ENCODE peak calls at places on chromosome 10, in five cellular contexts. O is GM12891, X is right lobe of liver, V is testis, T is A549. G is an unnamed sample.

GRCh38 chr10:112755446-112756117 is 194.5 kb upstream of the TCF7L2 start:
- DNase-seq in O (no peak), V (peak; percentile 73), X (no peak), T (no peak), G (peak; percentile 65)

GRCh38 chr10:122140941-122141623 is 130.0 kb upstream of the BTBD16 start:
- DNase-seq in X (peak; percentile 63), O (no peak), T (peak; percentile 98), V (no peak), G (no peak)

GRCh38 chr10:104315486-104315921 is 22.8 kb downstream of the ITPRIP start:
- DNase-seq in V (no peak), O (no peak), X (no peak), T (no peak), G (no peak)

GRCh38 chr10:98602224-98602623 is 155.5 kb upstream of the HPS1 start:
- DNase-seq in X (no peak), O (no peak), T (no peak), V (no peak), G (no peak)

GRCh38 chr10:26486985-26487850 is 49.1 kb downstream of the APBB1IP start:
- DNase-seq in O (no peak), X (no peak), T (peak; percentile 94), V (no peak), G (peak; percentile 43)

GRCh38 chr10:115941247-115941840 is 331.7 kb downstream of the GFRA1 start:
- DNase-seq in O (no peak), T (no peak), X (no peak), V (no peak), G (no peak)

GRCh38 chr10:69874464-69874863 is 72.8 kb downstream of the COL13A1 start:
- DNase-seq in O (no peak), X (no peak), V (no peak), T (peak; percentile 38), G (no peak)

GRCh38 chr10:29583674-29584073 is 51.1 kb downstream of the SVIL start:
- DNase-seq in T (no peak), X (no peak), V (no peak), O (no peak), G (no peak)

GRCh38 chr10:30282226-30282625 is 66.9 kb downstream of the MTPAP start:
- DNase-seq in X (no peak), V (no peak), O (no peak), T (no peak), G (no peak)

GRCh38 chr10:92574545-92575377 is 868 bp upstream of the IDE start:
- DNase-seq in T (no peak), V (no peak), O (no peak), X (no peak), G (no peak)

GRCh38 chr10:133565441-133566294 is at the start of gene SYCE1:
- DNase-seq in X (peak; percentile 38), O (no peak), T (no peak), V (peak; percentile 86), G (no peak)

GRCh38 chr10:14074062-14074884 is 256.5 kb downstream of the FRMD4A start:
- DNase-seq in T (peak; percentile 81), X (peak; percentile 85), O (no peak), V (peak; percentile 43), G (no peak)

GRCh38 chr10:29392376-29393021 is 103.6 kb downstream of the LYZL1 start:
- DNase-seq in V (peak; percentile 64), X (no peak), O (no peak), T (peak; percentile 54), G (peak; percentile 52)

GRCh38 chr10:84076047-84076388 is 63.3 kb upstream of the GHITM start:
- DNase-seq in X (no peak), O (no peak), V (no peak), T (no peak), G (no peak)

GRCh38 chr10:118870467-118871243 is 115.9 kb upstream of the CACUL1 start:
- DNase-seq in T (peak; percentile 52), X (peak; percentile 32), O (no peak), V (peak; percentile 56), G (no peak)

GRCh38 chr10:101236376-101237079 is 7.3 kb upstream of the LBX1 start:
- DNase-seq in O (no peak), T (no peak), V (no peak), X (no peak), G (no peak)

GRCh38 chr10:112832361-112832878 is 117.6 kb upstream of the TCF7L2 start:
- DNase-seq in X (no peak), T (no peak), V (no peak), O (no peak), G (no peak)

GRCh38 chr10:12484945-12485805 is 135.8 kb downstream of the CAMK1D start:
- DNase-seq in V (no peak), X (peak; percentile 28), O (peak; percentile 42), T (peak; percentile 13), G (peak; percentile 55)

GRCh38 chr10:103645141-103646054 is 151.9 kb downstream of the NEURL1 start:
- DNase-seq in O (no peak), X (peak; percentile 40), T (no peak), V (peak; percentile 62), G (no peak)

GRCh38 chr10:102186128-102186527 is 33.9 kb downstream of the NOLC1 start:
- DNase-seq in V (no peak), X (no peak), O (no peak), T (no peak), G (no peak)

GRCh38 chr10:131387018-131387529 is 75.6 kb upstream of the TCERG1L start:
- DNase-seq in X (no peak), O (no peak), V (no peak), T (no peak), G (no peak)

GRCh38 chr10:68938117-68938516 is 17.9 kb upstream of the DDX21 start:
- DNase-seq in T (peak; percentile 8), V (no peak), O (no peak), X (peak; percentile 33), G (peak; percentile 18)

GRCh38 chr10:89959433-89960110 is 258.2 kb downstream of the KIF20B start:
- DNase-seq in O (no peak), X (no peak), V (no peak), T (no peak), G (no peak)

GRCh38 chr10:63708421-63708820 is 187.2 kb downstream of the REEP3 start:
- DNase-seq in X (no peak), T (no peak), O (no peak), V (no peak), G (no peak)

GRCh38 chr10:102767428-102768160 is 23.8 kb downstream of the WBP1L start:
- DNase-seq in X (no peak), T (no peak), V (no peak), O (no peak), G (no peak)

GRCh38 chr10:80144302-80145131 is 12.0 kb downstream of the PLAC9 start:
- DNase-seq in V (no peak), T (no peak), X (peak; percentile 45), O (no peak), G (no peak)

GRCh38 chr10:31064334-31064733 is 32.7 kb upstream of the ZNF438 start:
- DNase-seq in X (no peak), V (peak; percentile 33), T (no peak), O (no peak), G (no peak)

GRCh38 chr10:90138844-90139243 is 437.5 kb downstream of the KIF20B start:
- DNase-seq in X (no peak), O (no peak), V (peak; percentile 23), T (peak; percentile 14), G (peak; percentile 1)

GRCh38 chr10:29712108-29712507 is 77.3 kb upstream of the SVIL start:
- DNase-seq in O (no peak), V (no peak), X (no peak), T (no peak), G (no peak)

DNA sequence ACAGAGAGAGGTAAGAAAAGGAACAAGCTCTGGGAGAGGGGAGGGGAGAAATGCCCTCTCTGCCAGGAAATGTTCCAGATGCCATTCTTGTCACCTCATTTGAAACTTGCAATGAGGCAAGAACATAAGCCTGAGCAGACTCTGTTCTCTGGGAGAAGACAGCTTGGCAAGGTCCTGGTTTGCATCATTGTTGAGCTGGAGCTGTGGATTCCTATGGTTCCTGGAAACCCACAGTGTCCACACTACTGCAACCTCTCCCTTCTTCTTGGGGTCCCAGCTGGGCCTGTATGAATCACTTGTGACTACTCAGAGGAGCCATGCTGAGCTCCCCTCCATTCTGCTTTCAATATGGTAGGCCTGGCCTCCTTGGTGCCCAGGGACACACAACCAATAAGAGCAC is 60.8 kb upstream of the HECTD2 start:
- DNase-seq in V (no peak), T (peak; percentile 9), X (no peak), O (no peak), G (no peak)
- TF ChIP-seq POLR2A in V (no peak), T (no peak), X (no peak), O (no peak), G (no peak)

GRCh38 chr10:132448248-132448731 is 51.3 kb downstream of the PWWP2B start:
- DNase-seq in X (peak; percentile 85), O (peak; percentile 63), V (no peak), T (peak; percentile 91), G (peak; percentile 90)
- TF ChIP-seq POLR2A in X (peak; percentile 22), O (no peak), V (no peak), T (peak; percentile 7), G (no peak)

GRCh38 chr10:72330059-72330426 is 24.7 kb downstream of the DNAJB12 start:
- DNase-seq in X (no peak), V (no peak), T (no peak), O (no peak), G (no peak)

GRCh38 chr10:72331575-72332422 is 22.9 kb downstream of the DNAJB12 start:
- DNase-seq in X (peak; percentile 94), T (peak; percentile 64), V (peak; percentile 92), O (no peak), G (peak; percentile 68)

GRCh38 chr10:72328829-72329204 is 25.9 kb downstream of the DNAJB12 start:
- DNase-seq in X (no peak), V (no peak), T (no peak), O (no peak), G (no peak)

GRCh38 chr10:72328045-72328828 is 26.5 kb downstream of the DNAJB12 start:
- DNase-seq in T (peak; percentile 85), O (no peak), X (peak; percentile 87), V (peak; percentile 81), G (peak; percentile 57)

GRCh38 chr10:72329290-72330058 is 25.2 kb downstream of the DNAJB12 start:
- DNase-seq in V (peak; percentile 77), T (no peak), O (no peak), X (no peak), G (no peak)
- TF ChIP-seq POLR2A in V (no peak), T (no peak), O (no peak), X (no peak), G (no peak)

GRCh38 chr10:5447071-5447470 is 34.7 kb downstream of the NET1 start:
- DNase-seq in X (no peak), V (no peak), T (no peak), O (no peak), G (peak; percentile 45)

GRCh38 chr10:5448333-5449048 is 36.1 kb downstream of the NET1 start:
- DNase-seq in O (no peak), X (no peak), T (no peak), V (no peak), G (no peak)

GRCh38 chr10:5446390-5446926 is 34.1 kb downstream of the NET1 start:
- DNase-seq in X (peak; percentile 95), O (no peak), T (peak; percentile 89), V (peak; percentile 97), G (peak; percentile 93)

GRCh38 chr10:5449227-5449626 is 36.9 kb downstream of the NET1 start:
- DNase-seq in X (no peak), V (no peak), T (no peak), O (no peak), G (no peak)

DNA sequence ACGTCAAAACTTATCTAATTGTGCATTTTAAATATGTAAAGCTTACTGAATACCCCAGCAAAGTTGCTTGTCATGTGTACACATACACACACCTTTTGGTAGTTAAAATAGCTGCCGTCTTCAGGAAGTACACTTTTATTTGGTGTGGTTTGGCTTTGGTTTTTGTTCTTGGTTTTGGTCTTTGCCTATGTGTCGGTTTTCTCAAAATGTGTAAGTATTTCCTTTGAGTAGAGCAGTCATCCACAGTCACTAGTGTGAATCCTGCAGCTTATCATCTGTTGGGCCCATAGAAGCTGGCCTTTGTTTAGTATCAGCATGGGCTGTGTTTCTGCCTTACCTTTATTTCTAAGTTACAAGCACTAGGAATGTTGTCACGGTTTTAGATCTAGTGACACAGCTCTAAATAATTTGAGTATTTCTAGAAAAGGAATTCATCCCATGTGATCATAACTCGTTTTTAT is 35.3 kb downstream of the NET1 start:
- DNase-seq in V (no peak), T (no peak), X (no peak), O (no peak), G (peak; percentile 45)
- TF ChIP-seq POLR2A in V (no peak), T (no peak), X (no peak), O (no peak), G (peak; percentile 2)

G was measured in erythroblast.